ENCODE peak calls at places on chromosome 18, in five cellular contexts. J is HCT116, H is HepG2, V is breast epithelium, M is sigmoid colon. W is an unnamed sample.

GRCh38 chr18:50982802-50983179 is 15.0 kb downstream of the ELAC1 start:
- DNase-seq in J (no peak), H (no peak), V (no peak), M (no peak), W (no peak)

GRCh38 chr18:11817229-11817628 is 34.0 kb upstream of the CHMP1B start:
- DNase-seq in J (no peak), H (no peak), V (no peak), M (no peak), W (no peak)

GRCh38 chr18:50602466-50602865 is 42.6 kb downstream of the MAPK4 start:
- DNase-seq in J (no peak), H (no peak), V (no peak), M (no peak), W (no peak)

GRCh38 chr18:61400714-61401113 is 67.5 kb downstream of the CDH20 start:
- DNase-seq in J (no peak), H (no peak), V (no peak), M (no peak), W (no peak)

GRCh38 chr18:61285777-61286176 is 47.5 kb upstream of the CDH20 start:
- DNase-seq in J (no peak), H (no peak), V (no peak), M (no peak), W (no peak)

GRCh38 chr18:75500510-75500909 is 73.0 kb upstream of the SMIM21 start:
- DNase-seq in J (no peak), H (no peak), V (no peak), M (no peak), W (no peak)

GRCh38 chr18:31436825-31437224 is 10.7 kb upstream of the DSG3 start:
- DNase-seq in J (no peak), H (peak; percentile 21), V (no peak), M (no peak), W (no peak)

GRCh38 chr18:67508146-67508545 is 8.4 kb downstream of the DSEL start:
- DNase-seq in J (no peak), H (no peak), V (no peak), M (no peak), W (no peak)

GRCh38 chr18:3931542-3932112 is 481.7 kb downstream of the TGIF1 start:
- DNase-seq in J (no peak), H (no peak), V (no peak), M (no peak), W (no peak)

GRCh38 chr18:12765127-12765526 is 62.3 kb downstream of the PSMG2 start:
- DNase-seq in J (no peak), H (no peak), V (no peak), M (no peak), W (no peak)

GRCh38 chr18:79373736-79374135 is 22.0 kb upstream of the NFATC1 start:
- DNase-seq in J (no peak), H (no peak), V (no peak), M (no peak), W (no peak)

GRCh38 chr18:35134190-35134730 is 93.0 kb downstream of the MAPRE2 start:
- DNase-seq in J (no peak), H (no peak), V (no peak), M (no peak), W (no peak)

GRCh38 chr18:79873449-79874110 is 75.8 kb downstream of the KCNG2 start:
- DNase-seq in J (no peak), H (no peak), V (no peak), M (no peak), W (no peak)

GRCh38 chr18:13452448-13452811 is 233.9 kb downstream of the LDLRAD4 start:
- DNase-seq in J (no peak), H (no peak), V (no peak), M (peak; percentile 81), W (peak; percentile 92)

GRCh38 chr18:32771169-32771751 is 1.6 kb downstream of the KLHL14 start:
- DNase-seq in J (no peak), H (peak; percentile 25), V (no peak), M (no peak), W (no peak)

GRCh38 chr18:8029731-8030130 is 462.6 kb downstream of the PTPRM start:
- DNase-seq in J (no peak), H (no peak), V (no peak), M (no peak), W (no peak)

GRCh38 chr18:29328932-29329331 is 1152.0 kb upstream of the CDH2 start:
- DNase-seq in J (no peak), H (no peak), V (no peak), M (no peak), W (no peak)

GRCh38 chr18:5296706-5297320 is 1.3 kb upstream of the ZBTB14 start:
- DNase-seq in J (peak; percentile 55), H (peak; percentile 43), V (peak; percentile 71), M (peak; percentile 92), W (peak; percentile 50)

GRCh38 chr18:56298935-56299334 is 339.5 kb downstream of the TXNL1 start:
- DNase-seq in J (no peak), H (no peak), V (no peak), M (no peak), W (no peak)

GRCh38 chr18:47260138-47260923 is 8.9 kb upstream of the SKOR2 start:
- DNase-seq in J (no peak), H (peak; percentile 5), V (no peak), M (no peak), W (no peak)

GRCh38 chr18:51911582-51911981 is 428.4 kb upstream of the DCC start:
- DNase-seq in J (no peak), H (no peak), V (no peak), M (no peak), W (no peak)

GRCh38 chr18:12976305-12976704 is 14.9 kb upstream of the CEP192 start:
- DNase-seq in J (no peak), H (no peak), V (no peak), M (no peak), W (no peak)

GRCh38 chr18:45324489-45325111 is 290.7 kb upstream of the SLC14A2 start:
- DNase-seq in J (no peak), H (no peak), V (peak; percentile 31), M (peak; percentile 84), W (peak; percentile 83)

GRCh38 chr18:72995558-72995957 is 127.8 kb upstream of the NETO1 start:
- DNase-seq in J (no peak), H (no peak), V (no peak), M (no peak), W (no peak)

GRCh38 chr18:48153641-48154481 is 223.4 kb upstream of the SMAD2 start:
- DNase-seq in J (no peak), H (peak; percentile 73), V (no peak), M (no peak), W (no peak)

GRCh38 chr18:3923750-3924149 is 473.8 kb downstream of the TGIF1 start:
- DNase-seq in J (no peak), H (no peak), V (no peak), M (no peak), W (no peak)

GRCh38 chr18:26489191-26489590 is 59.2 kb downstream of the KCTD1 start:
- DNase-seq in J (no peak), H (no peak), V (no peak), M (no peak), W (no peak)

GRCh38 chr18:79903787-79904356 is 47.6 kb downstream of the SLC66A2 start:
- DNase-seq in J (no peak), H (no peak), V (peak; percentile 14), M (peak; percentile 50), W (no peak)

GRCh38 chr18:23340661-23341060 is 112.4 kb upstream of the RIOK3 start:
- DNase-seq in J (no peak), H (no peak), V (no peak), M (no peak), W (no peak)

GRCh38 chr18:38313851-38314250 is 748.3 kb upstream of the CELF4 start:
- DNase-seq in J (no peak), H (no peak), V (no peak), M (no peak), W (no peak)

GRCh38 chr18:62066121-62066818 is 120.6 kb downstream of the PIGN start:
- DNase-seq in J (no peak), H (peak; percentile 67), V (no peak), M (no peak), W (no peak)

GRCh38 chr18:71808576-71808975 is 735.6 kb downstream of the CBLN2 start:
- DNase-seq in J (no peak), H (no peak), V (no peak), M (no peak), W (no peak)

GRCh38 chr18:26332991-26333390 is 106.7 kb downstream of the TAF4B start:
- DNase-seq in J (no peak), H (no peak), V (no peak), M (no peak), W (no peak)

GRCh38 chr18:69469444-69469919 is 68.8 kb downstream of the DOK6 start:
- DNase-seq in J (peak; percentile 45), H (no peak), V (no peak), M (peak; percentile 52), W (no peak)
- TF ChIP-seq CTCF in J (no peak), H (peak; percentile 30), V (no peak), M (no peak), W (no peak)

GRCh38 chr18:9478545-9478944 is 3.2 kb downstream of the RALBP1 start:
- DNase-seq in J (no peak), H (no peak), V (no peak), M (no peak), W (no peak)
- H3K4me1 ChIP-seq in J (peaks cover 7% of the 10 kb centered on the region), H (peaks cover 19% of the 10 kb centered on the region), V (no peaks in the 10 kb centered on the region), M (peaks cover 13% of the 10 kb centered on the region), W (peaks cover 5% of the 10 kb centered on the region)

GRCh38 chr18:77423468-77423867 is 173.8 kb downstream of the GALR1 start:
- DNase-seq in J (no peak), H (no peak), V (no peak), M (no peak), W (no peak)

DNA sequence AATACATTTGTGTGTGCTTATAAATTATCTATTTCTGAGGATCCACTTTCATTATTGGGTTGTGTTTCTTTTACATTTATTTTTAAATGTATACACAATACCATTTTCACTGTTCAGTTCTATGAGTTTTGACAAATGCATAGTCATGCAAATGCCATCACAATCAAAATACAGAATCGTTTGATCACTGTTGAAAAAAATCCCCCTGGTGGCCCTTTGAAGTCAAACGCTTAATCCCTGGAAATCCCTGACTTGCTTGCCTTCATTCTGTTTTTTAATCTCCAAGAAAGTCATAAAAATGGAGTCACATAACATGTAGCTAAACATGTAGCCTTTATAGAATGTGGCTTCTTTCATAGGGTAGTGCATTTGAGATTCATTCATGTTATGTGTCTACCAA is 173.3 kb downstream of the GALR1 start:
- DNase-seq in J (no peak), H (no peak), V (no peak), M (no peak), W (no peak)
- TF ChIP-seq CTCF in J (no peak), H (no peak), V (no peak), M (no peak), W (no peak)

DNA sequence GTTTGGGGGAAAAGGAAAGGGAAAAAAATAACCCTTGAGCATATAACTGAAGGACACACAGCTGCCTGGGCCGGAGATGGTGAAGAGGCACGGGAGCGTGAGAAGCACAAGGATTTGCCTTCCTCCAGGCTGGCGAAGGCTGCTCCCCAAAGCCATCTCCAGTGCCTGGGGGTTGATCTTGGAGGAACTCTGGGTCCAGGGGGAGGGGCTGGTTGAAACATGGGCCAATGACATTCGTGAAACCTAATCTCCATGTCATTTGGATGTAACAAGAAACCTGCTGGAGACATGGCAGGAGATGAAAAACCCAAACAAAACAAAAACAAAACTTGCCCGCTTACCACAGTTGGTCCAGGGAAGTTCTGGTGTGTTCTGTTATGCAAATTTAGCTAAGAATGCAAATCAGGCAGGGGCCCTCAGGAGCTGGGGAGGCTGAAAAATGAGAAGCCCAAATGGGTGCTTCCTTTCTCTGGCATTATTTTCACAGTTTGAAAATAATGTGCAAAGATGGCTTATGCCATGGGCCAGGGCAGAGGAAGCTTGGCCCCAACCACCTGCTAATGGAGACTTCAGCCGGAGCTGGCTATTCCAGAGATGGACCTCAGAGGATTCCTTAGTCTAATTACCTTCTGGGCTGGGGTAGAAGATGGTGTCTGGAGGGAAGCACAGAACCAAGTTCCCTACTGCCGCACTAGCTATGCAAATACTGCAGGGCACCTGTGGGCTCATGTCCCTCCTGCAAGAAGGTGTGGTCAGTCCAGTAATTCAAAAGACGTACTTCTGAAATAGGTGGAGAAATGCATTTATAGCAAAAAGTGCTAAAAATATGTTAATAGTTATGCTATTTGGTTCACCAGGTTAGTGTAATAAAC is 180.9 kb downstream of the BCL2 start:
- DNase-seq in J (no peak), H (no peak), V (no peak), M (no peak), W (no peak)
- H3K4me1 ChIP-seq in J (no peaks in the 10 kb centered on the region), H (no peaks in the 10 kb centered on the region), V (peaks cover 4% of the 10 kb centered on the region), M (peaks cover 18% of the 10 kb centered on the region), W (peaks cover 2% of the 10 kb centered on the region)

W was measured in ascending aorta.